ENCODE peak calls at places on chromosomes 5 and 9, in six cellular contexts. H is HCT116, C is GM23248, E is GM23338, U is keratinocyte, K is K562. F is an unnamed sample. For H3K4me1, the result is how much of the 10 kb centered on the place peaks cover.

GRCh38 chr5:150604010-150604409 is 36.5 kb upstream of the SYNPO start:
- DNase-seq in K (no peak), E (no peak), U (no peak), H (no peak), C (no peak), F (no peak)

GRCh38 chr5:580436-580835 is 31.7 kb upstream of the CEP72 start:
- DNase-seq in K (no peak), U (no peak), E (no peak), H (no peak), C (no peak), F (no peak)

GRCh38 chr5:115262405-115263247 is at the start of gene PGGT1B:
- DNase-seq in H (peak), K (peak), U (no peak), C (peak), E (peak), F (peak)

GRCh38 chr5:66066826-66067225 is 77.3 kb upstream of the SREK1 start:
- DNase-seq in C (no peak), U (no peak), H (no peak), K (no peak), E (no peak), F (no peak)

GRCh38 chr9:91741529-91741928 is 208.5 kb downstream of the ROR2 start:
- DNase-seq in U (no peak), C (peak), E (no peak), K (no peak), H (no peak), F (no peak)

GRCh38 chr5:82349651-82350050 is 71.5 kb upstream of the RPS23 start:
- DNase-seq in U (no peak), E (peak), C (peak), H (no peak), K (peak), F (peak)

GRCh38 chr9:91428927-91429351 is 5.3 kb upstream of the NFIL3 start:
- DNase-seq in E (no peak), C (peak), U (no peak), H (no peak), K (no peak), F (no peak)

GRCh38 chr9:112913326-112913725 is 22.6 kb upstream of the SLC46A2 start:
- DNase-seq in K (no peak), U (no peak), H (no peak), C (no peak), E (no peak), F (no peak)

GRCh38 chr5:116772152-116772501 is 197.5 kb upstream of the SEMA6A start:
- DNase-seq in U (no peak), E (no peak), C (no peak), K (no peak), H (no peak), F (no peak)

GRCh38 chr5:5017827-5018559 is 122.1 kb upstream of the ADAMTS16 start:
- DNase-seq in H (no peak), C (peak), E (no peak), K (no peak), U (no peak), F (no peak)

GRCh38 chr5:56637321-56637920 is 177.9 kb upstream of the MAP3K1 start:
- DNase-seq in U (no peak), H (no peak), E (peak), K (no peak), C (no peak), F (no peak)

GRCh38 chr9:114690308-114690707 is 8.3 kb upstream of the TEX48 start:
- DNase-seq in H (no peak), U (no peak), E (no peak), C (no peak), K (no peak), F (no peak)

GRCh38 chr9:136596630-136597031 is 50.8 kb upstream of the NOTCH1 start:
- DNase-seq in U (no peak), K (no peak), E (no peak), C (no peak), H (no peak), F (no peak)
- H3K4me1 ChIP-seq in U (under half), K (under half), E (under half), C (under half), H (under half), F (under half)

GRCh38 chr5:62786099-62786498 is 207.5 kb downstream of the LRRC70 start:
- DNase-seq in C (no peak), H (no peak), K (no peak), E (no peak), U (no peak), F (no peak)

GRCh38 chr5:62795912-62796311 is 217.3 kb downstream of the LRRC70 start:
- DNase-seq in K (no peak), E (no peak), C (no peak), U (no peak), H (no peak), F (no peak)

GRCh38 chr5:62790348-62790747 is 211.7 kb downstream of the LRRC70 start:
- DNase-seq in C (peak), E (no peak), K (no peak), U (no peak), H (no peak), F (no peak)

GRCh38 chr5:62785588-62785987 is 207.0 kb downstream of the LRRC70 start:
- DNase-seq in K (no peak), C (no peak), U (no peak), H (no peak), E (no peak), F (no peak)

DNA sequence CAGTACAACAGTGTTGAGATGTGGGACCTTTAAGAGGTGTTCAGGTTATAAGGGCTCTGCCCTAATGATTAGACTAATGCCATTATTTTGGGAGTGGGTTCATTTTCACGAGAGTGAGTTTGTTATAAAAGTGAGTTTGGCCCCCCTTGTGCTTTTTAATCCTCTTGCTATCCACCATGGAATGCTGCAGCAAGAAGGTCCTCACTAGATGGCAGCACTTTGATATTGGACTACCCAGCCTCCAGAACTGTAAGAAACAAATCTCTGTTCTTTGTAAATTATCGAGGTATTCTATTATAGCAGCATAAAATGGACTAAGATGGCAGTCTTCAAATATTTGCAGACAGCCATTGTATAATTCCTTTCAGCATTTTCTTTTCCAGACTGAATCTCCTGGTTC is 212.4 kb downstream of the LRRC70 start:
- DNase-seq in H (peak), U (no peak), C (peak), K (no peak), E (peak), F (peak)
- TF ChIP-seq EZH2 in H (no peak), U (no peak), C (no peak), K (no peak), E (no peak), F (no peak)

GRCh38 chr5:143552680-143553079 is 149.2 kb upstream of the NR3C1 start:
- DNase-seq in K (no peak), U (no peak), E (no peak), C (no peak), H (no peak), F (no peak)
- H3K4me1 ChIP-seq in K (under half), U (under half), E (under half), C (half or more), H (under half), F (under half)

GRCh38 chr5:73450672-73451217 is 2.2 kb upstream of the FOXD1 start:
- DNase-seq in U (no peak), H (no peak), K (no peak), E (peak), C (peak), F (peak)
- TF ChIP-seq EZH2 in U (no peak), H (no peak), K (no peak), E (peak), C (no peak), F (no peak)